ENCODE peak calls at places on chromosomes 6 and 20, in six cellular contexts. One of them, this sample, is unnamed.

GRCh38 chr6:13935190-13935880 is 10.6 kb downstream of the RNF182 start:
- DNase-seq in NCI-H226: no peak
- DNase-seq in stimulated activated CD8-positive, alpha-beta memory T cell treated with anti-CD3 and anti-CD28 coated beads, Interleukin-2, amount 100 ng/mL, for 1 hour: no peak
- DNase-seq in ACHN: no peak
- DNase-seq in DMS153: no peak
- DNase-seq in skeletal muscle cell: no peak
- DNase-seq in this sample: no peak

GRCh38 chr6:122207794-122208193 is 191.7 kb upstream of the HSF2 start:
- DNase-seq in NCI-H226: peak; percentile 55
- DNase-seq in stimulated activated CD8-positive, alpha-beta memory T cell treated with anti-CD3 and anti-CD28 coated beads, Interleukin-2, amount 100 ng/mL, for 1 hour: no peak
- DNase-seq in ACHN: no peak
- DNase-seq in DMS153: no peak
- DNase-seq in skeletal muscle cell: no peak
- DNase-seq in this sample: peak; percentile 50

GRCh38 chr6:142728910-142729481 is 216.0 kb downstream of the HIVEP2 start:
- DNase-seq in NCI-H226: peak; percentile 95
- DNase-seq in stimulated activated CD8-positive, alpha-beta memory T cell treated with anti-CD3 and anti-CD28 coated beads, Interleukin-2, amount 100 ng/mL, for 1 hour: no peak
- DNase-seq in ACHN: no peak
- DNase-seq in DMS153: no peak
- DNase-seq in skeletal muscle cell: peak; percentile 49
- DNase-seq in this sample: peak; percentile 44

GRCh38 chr20:63027425-63028389 is 20.9 kb upstream of the BHLHE23 start:
- DNase-seq in NCI-H226: no peak
- DNase-seq in stimulated activated CD8-positive, alpha-beta memory T cell treated with anti-CD3 and anti-CD28 coated beads, Interleukin-2, amount 100 ng/mL, for 1 hour: no peak
- DNase-seq in ACHN: peak; percentile 15
- DNase-seq in DMS153: peak; percentile 10
- DNase-seq in skeletal muscle cell: no peak
- DNase-seq in this sample: no peak

GRCh38 chr6:127300411-127300810 is 33.7 kb downstream of the RNF146 start:
- DNase-seq in NCI-H226: peak; percentile 45
- DNase-seq in stimulated activated CD8-positive, alpha-beta memory T cell treated with anti-CD3 and anti-CD28 coated beads, Interleukin-2, amount 100 ng/mL, for 1 hour: no peak
- DNase-seq in ACHN: peak; percentile 13
- DNase-seq in DMS153: no peak
- DNase-seq in skeletal muscle cell: peak; percentile 58
- DNase-seq in this sample: peak; percentile 50

GRCh38 chr6:24255676-24256075 is 102.2 kb downstream of the DCDC2 start:
- DNase-seq in NCI-H226: no peak
- DNase-seq in stimulated activated CD8-positive, alpha-beta memory T cell treated with anti-CD3 and anti-CD28 coated beads, Interleukin-2, amount 100 ng/mL, for 1 hour: no peak
- DNase-seq in ACHN: no peak
- DNase-seq in DMS153: no peak
- DNase-seq in skeletal muscle cell: no peak
- DNase-seq in this sample: no peak

GRCh38 chr6:4405609-4406212 is 270.3 kb upstream of the ECI2 start:
- DNase-seq in NCI-H226: no peak
- DNase-seq in stimulated activated CD8-positive, alpha-beta memory T cell treated with anti-CD3 and anti-CD28 coated beads, Interleukin-2, amount 100 ng/mL, for 1 hour: no peak
- DNase-seq in ACHN: no peak
- DNase-seq in DMS153: no peak
- DNase-seq in skeletal muscle cell: peak; percentile 32
- DNase-seq in this sample: no peak

GRCh38 chr6:14770572-14770971 is 475.3 kb upstream of the JARID2 start:
- DNase-seq in NCI-H226: no peak
- DNase-seq in stimulated activated CD8-positive, alpha-beta memory T cell treated with anti-CD3 and anti-CD28 coated beads, Interleukin-2, amount 100 ng/mL, for 1 hour: no peak
- DNase-seq in ACHN: no peak
- DNase-seq in DMS153: no peak
- DNase-seq in skeletal muscle cell: no peak
- DNase-seq in this sample: no peak

GRCh38 chr20:61823242-61823641 is 242.4 kb downstream of the TAF4 start:
- DNase-seq in NCI-H226: no peak
- DNase-seq in stimulated activated CD8-positive, alpha-beta memory T cell treated with anti-CD3 and anti-CD28 coated beads, Interleukin-2, amount 100 ng/mL, for 1 hour: no peak
- DNase-seq in ACHN: no peak
- DNase-seq in DMS153: no peak
- DNase-seq in skeletal muscle cell: no peak
- DNase-seq in this sample: no peak

GRCh38 chr6:132330759-132331158 is 70.5 kb downstream of the MOXD1 start:
- DNase-seq in NCI-H226: no peak
- DNase-seq in stimulated activated CD8-positive, alpha-beta memory T cell treated with anti-CD3 and anti-CD28 coated beads, Interleukin-2, amount 100 ng/mL, for 1 hour: no peak
- DNase-seq in ACHN: no peak
- DNase-seq in DMS153: no peak
- DNase-seq in skeletal muscle cell: no peak
- DNase-seq in this sample: no peak

This sample was measured in astrocyte of the cerebellum.